ENCODE peak calls at places on chromosomes 11 and 22, in eight cellular contexts. B is foreskin fibroblast, F is cardiac muscle cell, S is Caco-2, M is astrocyte of the cerebellum, X is ovary, Y is OCI-LY7, Z is uterus. Q is an unnamed sample.

GRCh38 chr11:64447717-64448598 is 89.0 kb downstream of the RPS6KA4 start:
- DNase-seq in B (peak), F (peak), S (peak), M (no peak), X (no peak), Y (peak), Z (peak), Q (peak)

GRCh38 chr22:19730662-19731360 is 7.5 kb downstream of the GP1BB start:
- DNase-seq in B (peak), F (peak), S (peak), M (peak), X (peak), Y (peak), Z (peak), Q (peak)

GRCh38 chr22:43848366-43849171 is 13.7 kb downstream of the SULT4A1 start:
- DNase-seq in B (peak), F (peak), S (no peak), M (no peak), X (no peak), Y (no peak), Z (no peak), Q (no peak)

GRCh38 chr11:80532633-80533232 is 1091.9 kb upstream of the TENM4 start:
- DNase-seq in B (no peak), F (no peak), S (no peak), M (no peak), X (no peak), Y (no peak), Z (no peak), Q (no peak)

GRCh38 chr11:103420593-103420992 is 311.4 kb downstream of the DYNC2H1 start:
- DNase-seq in B (peak), F (no peak), S (no peak), M (no peak), X (no peak), Y (no peak), Z (no peak), Q (no peak)

GRCh38 chr11:91872216-91872615 is 352.4 kb upstream of the FAT3 start:
- DNase-seq in B (no peak), F (peak), S (no peak), M (no peak), X (no peak), Y (no peak), Z (no peak), Q (no peak)

GRCh38 chr11:96424693-96425092 is 34.9 kb downstream of the JRKL start:
- DNase-seq in B (peak), F (peak), S (no peak), M (peak), X (no peak), Y (no peak), Z (no peak), Q (no peak)

GRCh38 chr11:82927264-82927880 is 25.8 kb downstream of the DDIAS start:
- DNase-seq in B (peak), F (peak), S (peak), M (peak), X (no peak), Y (peak), Z (no peak), Q (peak)

GRCh38 chr11:82960779-82961143 is 59.2 kb downstream of the DDIAS start:
- DNase-seq in B (no peak), F (no peak), S (no peak), M (no peak), X (no peak), Y (peak), Z (no peak), Q (no peak)

GRCh38 chr11:119673389-119674336 is 55.3 kb downstream of the NECTIN1 start:
- DNase-seq in B (no peak), F (no peak), S (peak), M (no peak), X (no peak), Y (peak), Z (no peak), Q (no peak)

GRCh38 chr11:30914143-30914762 is 328.1 kb upstream of the MPPED2 start:
- DNase-seq in B (no peak), F (peak), S (peak), M (peak), X (no peak), Y (peak), Z (peak), Q (peak)

GRCh38 chr22:24583221-24583971 is 9.5 kb downstream of the LRRC75B start:
- DNase-seq in B (no peak), F (peak), S (no peak), M (no peak), X (no peak), Y (no peak), Z (no peak), Q (peak)

GRCh38 chr22:25120761-25121212 is 78.9 kb upstream of the CRYBB3 start:
- DNase-seq in B (no peak), F (no peak), S (peak), M (no peak), X (no peak), Y (no peak), Z (peak), Q (no peak)

GRCh38 chr22:36395922-36396321 is 8.2 kb upstream of the MYH9 start:
- DNase-seq in B (no peak), F (peak), S (peak), M (no peak), X (no peak), Y (no peak), Z (no peak), Q (no peak)

GRCh38 chr11:1122356-1123002 is 35.3 kb upstream of the MUC5AC start:
- DNase-seq in B (no peak), F (no peak), S (no peak), M (no peak), X (no peak), Y (no peak), Z (no peak), Q (no peak)

GRCh38 chr11:111947143-111947542 is 10.0 kb downstream of the DIXDC1 start:
- DNase-seq in B (no peak), F (no peak), S (no peak), M (no peak), X (no peak), Y (peak), Z (no peak), Q (no peak)
- H3K4me3 ChIP-seq in B (no peak), F (no peak), S (no peak), M (no peak), X (no peak), Y (no peak), Z (no peak), Q (no peak)

DNA sequence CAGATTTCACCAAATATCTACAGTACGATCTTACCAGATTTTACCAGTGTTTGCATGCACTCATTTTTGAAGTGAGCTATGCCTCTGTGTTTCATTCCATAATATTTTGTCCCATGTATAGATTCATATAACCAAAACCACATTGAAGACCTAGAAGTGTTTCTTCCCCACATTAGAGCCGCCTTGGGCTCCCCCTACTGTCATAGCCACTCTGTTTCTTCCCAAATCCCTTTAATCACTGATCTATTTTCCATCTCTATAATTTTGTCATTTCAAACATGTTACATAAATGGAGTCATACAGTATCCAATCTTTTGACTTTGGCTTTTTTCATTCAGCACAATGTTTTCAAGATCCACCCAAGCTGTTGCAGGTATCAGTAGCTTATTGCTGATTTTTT is 12.7 kb downstream of the MRGPRX3 start:
- DNase-seq in B (no peak), F (no peak), S (no peak), M (no peak), X (no peak), Y (no peak), Z (no peak), Q (no peak)
- TF ChIP-seq CTCF in B (no peak), F (peak), S (no peak), M (peak), X (no peak), Y (peak), Z (no peak), Q (peak)

GRCh38 chr11:110337570-110338193 is 41.3 kb upstream of the RDX start:
- DNase-seq in B (no peak), F (peak), S (peak), M (no peak), X (no peak), Y (no peak), Z (no peak), Q (no peak)

GRCh38 chr11:110338684-110339083 is 42.3 kb upstream of the RDX start:
- DNase-seq in B (no peak), F (no peak), S (no peak), M (no peak), X (no peak), Y (peak), Z (no peak), Q (no peak)

GRCh38 chr11:110336054-110336453 is 39.6 kb upstream of the RDX start:
- DNase-seq in B (no peak), F (no peak), S (no peak), M (no peak), X (no peak), Y (no peak), Z (no peak), Q (no peak)

GRCh38 chr11:110339456-110339855 is 43.0 kb upstream of the RDX start:
- DNase-seq in B (no peak), F (no peak), S (no peak), M (no peak), X (no peak), Y (no peak), Z (no peak), Q (no peak)

DNA sequence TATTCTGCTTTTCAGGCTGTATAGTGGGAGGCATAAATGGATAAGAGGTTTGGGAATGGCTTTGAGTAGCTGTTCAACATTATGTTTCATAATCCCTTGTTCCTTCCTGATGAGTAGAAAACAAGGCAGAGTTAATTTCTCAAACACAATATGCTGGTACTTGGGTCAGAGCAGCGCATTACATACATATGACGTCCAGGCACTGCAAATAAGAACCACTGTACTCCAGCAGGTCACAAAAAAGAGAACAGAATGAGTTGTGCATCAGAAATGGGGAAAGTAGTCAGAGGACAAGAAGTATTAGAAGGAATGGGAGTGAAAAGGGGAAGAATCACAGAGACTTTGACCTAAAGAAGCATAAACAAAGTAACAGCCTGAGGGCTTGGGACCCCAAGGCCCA is 44.0 kb upstream of the RDX start:
- DNase-seq in B (no peak), F (no peak), S (no peak), M (no peak), X (no peak), Y (no peak), Z (no peak), Q (no peak)
- H3K4me3 ChIP-seq in B (no peak), F (no peak), S (no peak), M (no peak), X (no peak), Y (no peak), Z (no peak), Q (no peak)

DNA sequence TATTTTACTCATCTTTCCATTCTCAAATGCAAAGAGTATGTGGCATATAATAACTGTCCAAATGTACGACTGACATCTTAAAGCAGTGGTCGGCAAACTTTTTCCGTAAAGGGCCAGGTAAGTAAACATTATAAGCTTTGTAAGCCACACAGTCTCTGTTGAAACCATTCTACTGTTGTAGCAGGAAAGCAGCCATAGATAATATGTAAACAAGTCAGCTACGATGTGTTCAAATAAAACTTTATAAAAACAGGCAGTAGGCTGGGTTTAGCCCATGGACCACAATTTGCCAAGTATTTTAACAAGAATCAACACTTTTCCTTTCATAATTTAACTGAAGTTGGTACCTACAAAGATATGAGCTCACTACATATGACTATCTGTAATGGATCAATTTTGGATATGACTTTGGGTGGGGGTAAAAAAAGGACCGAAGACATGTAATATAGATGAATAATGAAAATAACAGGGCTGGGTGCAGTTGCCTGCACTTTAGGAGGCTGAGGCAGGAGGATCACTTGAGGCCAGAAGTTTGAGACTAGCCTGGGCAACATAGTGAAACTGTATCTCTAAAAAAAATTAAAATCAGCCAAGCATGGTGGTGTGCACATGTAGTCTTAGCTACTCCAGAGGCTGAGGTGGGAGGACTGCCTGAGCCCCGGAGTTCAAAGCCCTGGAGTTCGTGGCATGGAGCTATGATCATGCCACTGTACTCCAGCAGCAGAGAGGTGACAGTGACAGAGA is 5.7 kb downstream of the RDX start:
- DNase-seq in B (no peak), F (no peak), S (no peak), M (no peak), X (no peak), Y (no peak), Z (no peak), Q (no peak)
- TF ChIP-seq CTCF in B (no peak), F (no peak), S (no peak), M (no peak), X (no peak), Y (no peak), Z (no peak), Q (no peak)

GRCh38 chr22:47154621-47155081 is 392.2 kb downstream of the TBC1D22A start:
- DNase-seq in B (peak), F (peak), S (no peak), M (peak), X (peak), Y (no peak), Z (peak), Q (peak)
- H3K4me3 ChIP-seq in B (peak), F (no peak), S (no peak), M (peak), X (peak), Y (no peak), Z (peak), Q (no peak)

GRCh38 chr11:33735426-33736147 is 636 bp downstream of the CD59 start:
- DNase-seq in B (no peak), F (peak), S (peak), M (no peak), X (peak), Y (peak), Z (no peak), Q (no peak)
- TF ChIP-seq CTCF in B (no peak), F (no peak), S (no peak), M (no peak), X (no peak), Y (no peak), Z (no peak), Q (peak)

GRCh38 chr11:121453589-121454299 is 977 bp upstream of the SORL1-AS1 start:
- DNase-seq in B (no peak), F (no peak), S (no peak), M (no peak), X (no peak), Y (peak), Z (no peak), Q (no peak)
- H3K4me3 ChIP-seq in B (no peak), F (no peak), S (peak), M (no peak), X (no peak), Y (peak), Z (no peak), Q (no peak)

GRCh38 chr11:93251922-93252321 is 54.1 kb upstream of the SLC36A4 start:
- DNase-seq in B (no peak), F (no peak), S (no peak), M (no peak), X (no peak), Y (no peak), Z (no peak), Q (no peak)
- TF ChIP-seq CTCF in B (no peak), F (no peak), S (no peak), M (no peak), X (no peak), Y (no peak), Z (no peak), Q (no peak)

DNA sequence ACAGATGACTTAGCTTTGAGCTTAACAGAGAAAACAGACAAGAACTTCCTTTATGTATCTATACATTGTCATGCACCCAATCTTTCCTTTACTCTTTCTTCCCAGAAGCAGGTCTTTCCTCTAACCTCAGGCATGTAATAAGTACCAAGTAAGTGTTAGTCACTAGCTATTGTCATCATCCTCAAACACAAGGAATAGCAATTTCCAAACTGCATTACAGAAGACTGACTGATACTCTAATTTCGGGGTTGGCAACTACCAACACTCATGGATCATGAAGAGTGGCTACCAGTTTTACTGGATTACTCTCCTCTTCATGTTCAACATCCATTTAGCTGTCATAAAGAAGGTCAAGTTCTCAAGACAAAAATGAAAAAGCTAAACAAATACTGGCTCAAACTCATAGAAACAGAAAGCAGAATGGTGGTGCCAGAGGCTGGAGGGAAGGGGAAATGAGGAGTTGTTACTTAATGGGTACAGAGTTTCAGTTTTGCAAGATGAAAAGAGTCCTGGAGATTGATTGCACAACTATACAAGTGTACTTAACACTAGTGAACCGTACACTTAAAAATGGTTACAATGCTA is 111.6 kb downstream of the SIK3 start:
- DNase-seq in B (peak), F (peak), S (no peak), M (peak), X (no peak), Y (peak), Z (no peak), Q (no peak)
- H3K4me3 ChIP-seq in B (no peak), F (no peak), S (no peak), M (no peak), X (no peak), Y (peak), Z (no peak), Q (no peak)

Q was measured in LNCaP clone FGC.